ENCODE peak calls at places on chromosome 9, in four cellular contexts. U is GM12865, M is SK-N-SH, Y is A549. R is an unnamed sample.

GRCh38 chr9:100674419-100675122 is 96.7 kb downstream of the CAVIN4 start:
- DNase-seq in U (no peak), M (no peak), Y (no peak), R (no peak)

GRCh38 chr9:76218868-76219462 is 175.3 kb downstream of the RFK start:
- DNase-seq in U (no peak), M (no peak), Y (no peak), R (no peak)

GRCh38 chr9:92095236-92095635 is 20.0 kb downstream of the SPTLC1 start:
- DNase-seq in U (no peak), M (no peak), Y (no peak), R (no peak)

GRCh38 chr9:72356019-72356653 is 8.9 kb downstream of the ZFAND5 start:
- DNase-seq in U (no peak), M (peak), Y (peak), R (no peak)

GRCh38 chr9:84278131-84278530 is 62.4 kb downstream of the SLC28A3 start:
- DNase-seq in U (no peak), M (no peak), Y (no peak), R (no peak)

GRCh38 chr9:130267930-130268329 is 2.4 kb downstream of the HMCN2 start:
- DNase-seq in U (no peak), M (no peak), Y (no peak), R (no peak)

GRCh38 chr9:72526901-72527800 is 5.7 kb downstream of the TMC1 start:
- DNase-seq in U (peak), M (peak), Y (peak), R (peak)

GRCh38 chr9:4640027-4640426 is 22.1 kb upstream of the PLPP6 start:
- DNase-seq in U (peak), M (peak), Y (peak), R (no peak)

GRCh38 chr9:87350915-87351314 is 146.8 kb upstream of the DAPK1 start:
- DNase-seq in U (no peak), M (no peak), Y (no peak), R (no peak)

GRCh38 chr9:5947912-5948311 is 57.2 kb downstream of the MLANA start:
- DNase-seq in U (no peak), M (no peak), Y (no peak), R (no peak)

GRCh38 chr9:72363226-72363625 is 1.8 kb downstream of the ZFAND5 start:
- DNase-seq in U (no peak), M (no peak), Y (peak), R (no peak)

DNA sequence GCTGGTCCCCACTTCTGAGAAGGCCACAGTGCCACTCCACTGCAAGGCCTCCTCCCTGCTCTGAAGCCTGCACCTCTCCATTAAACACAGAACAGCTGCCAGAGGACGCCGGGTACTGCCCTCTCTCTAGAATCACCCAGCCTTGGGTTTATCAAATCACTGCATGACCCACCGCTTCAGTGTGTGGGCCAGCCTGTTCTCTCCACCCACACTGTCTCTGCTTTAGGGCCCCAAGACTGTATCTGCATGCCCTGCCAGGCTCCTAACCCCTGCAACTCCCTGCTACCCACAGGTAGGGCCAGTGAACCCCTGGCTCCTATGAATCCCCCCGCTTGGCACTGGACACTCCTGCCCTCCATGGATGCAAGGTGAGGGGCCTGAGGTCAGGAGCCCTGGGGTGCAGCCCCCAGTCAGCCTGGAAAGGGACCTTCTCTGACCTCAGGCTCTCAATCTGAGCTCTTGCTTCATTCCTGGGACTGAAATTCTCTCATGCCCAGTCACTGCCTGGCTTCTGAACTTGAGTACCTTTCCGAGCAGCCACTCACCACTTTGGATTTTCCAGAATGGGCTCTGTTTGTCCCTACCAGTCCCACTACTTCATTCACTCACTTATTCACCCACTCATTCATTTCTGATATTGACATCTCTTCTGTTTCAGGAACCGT is 206.3 kb downstream of the GABBR2 start:
- DNase-seq in U (no peak), M (no peak), Y (no peak), R (no peak)
- H3K4me3 ChIP-seq in U (no peak), M (no peak), Y (no peak), R (no peak)

GRCh38 chr9:96187108-96187695 is 114.8 kb downstream of the HSD17B3 start:
- DNase-seq in U (no peak), M (no peak), Y (no peak), R (no peak)

GRCh38 chr9:96189995-96190394 is 112.0 kb downstream of the HSD17B3 start:
- DNase-seq in U (no peak), M (no peak), Y (no peak), R (no peak)

GRCh38 chr9:96185518-96186156 is 116.3 kb downstream of the HSD17B3 start:
- DNase-seq in U (no peak), M (no peak), Y (no peak), R (no peak)

GRCh38 chr9:96183751-96184150 is 118.2 kb downstream of the HSD17B3 start:
- DNase-seq in U (no peak), M (no peak), Y (no peak), R (no peak)

DNA sequence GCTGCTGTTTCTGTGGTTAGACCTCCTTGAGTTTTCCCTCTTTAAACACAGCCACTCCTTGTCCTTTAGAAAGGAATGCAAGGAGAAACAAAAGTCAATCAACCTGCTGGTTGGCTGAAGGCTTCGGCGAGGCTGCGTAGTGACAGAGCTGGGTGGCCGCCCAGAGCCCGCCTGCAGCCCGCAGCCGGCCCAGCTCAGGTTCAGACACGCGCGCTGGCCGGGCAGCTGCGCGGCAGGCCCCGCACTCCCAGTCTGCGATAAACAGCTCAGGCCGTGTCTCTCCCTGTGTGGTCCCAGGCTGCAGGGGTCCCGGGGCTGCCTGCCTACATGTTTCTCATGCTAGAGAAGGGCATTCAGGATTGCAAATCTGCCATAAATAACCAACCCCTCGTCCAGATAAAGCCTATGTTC is 115.4 kb downstream of the HSD17B3 start:
- DNase-seq in U (no peak), M (no peak), Y (no peak), R (no peak)
- H3K4me3 ChIP-seq in U (no peak), M (no peak), Y (no peak), R (no peak)

GRCh38 chr9:37575511-37575914 is 667 bp downstream of the FBXO10 start:
- DNase-seq in U (peak), M (peak), Y (no peak), R (no peak)

GRCh38 chr9:37575921-37576721 is at the start of gene FBXO10:
- DNase-seq in U (peak), M (peak), Y (peak), R (peak)

GRCh38 chr9:37574241-37574721 is 1.9 kb downstream of the FBXO10 start:
- DNase-seq in U (no peak), M (peak), Y (no peak), R (no peak)

DNA sequence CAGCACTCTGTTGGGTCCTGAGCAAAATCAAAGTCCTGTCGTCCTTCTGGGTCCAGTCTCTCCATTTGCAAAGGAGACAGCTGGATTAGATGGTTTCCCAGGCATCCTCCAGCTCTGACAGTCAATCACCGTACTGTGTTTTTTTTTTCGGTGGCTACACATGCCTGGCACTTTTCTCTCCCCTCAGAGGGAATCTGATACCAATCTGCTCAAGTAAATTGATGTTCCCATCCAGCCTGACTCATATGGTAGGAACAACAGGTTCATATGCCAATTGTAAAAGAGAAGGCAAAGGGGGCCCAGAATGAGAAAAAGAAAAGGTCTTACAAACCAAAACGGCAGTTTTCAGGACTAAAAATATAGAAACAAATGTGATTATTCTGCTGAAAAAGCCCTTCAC is 1.2 kb downstream of the FBXO10 start:
- DNase-seq in U (no peak), M (peak), Y (no peak), R (no peak)
- H3K4me3 ChIP-seq in U (peak), M (peak), Y (peak), R (no peak)

GRCh38 chr9:128916204-128916603 is 4.6 kb upstream of the PHYHD1 start:
- DNase-seq in U (no peak), M (no peak), Y (no peak), R (no peak)
- H3K4me3 ChIP-seq in U (no peak), M (no peak), Y (no peak), R (no peak)

GRCh38 chr9:97849980-97850379 is 3.0 kb upstream of the FOXE1 start:
- DNase-seq in U (no peak), M (no peak), Y (no peak), R (no peak)

GRCh38 chr9:97848582-97849237 is 4.3 kb upstream of the FOXE1 start:
- DNase-seq in U (no peak), M (no peak), Y (no peak), R (peak)

GRCh38 chr9:97847474-97848236 is 5.4 kb upstream of the FOXE1 start:
- DNase-seq in U (no peak), M (no peak), Y (no peak), R (no peak)

GRCh38 chr9:97846347-97846746 is 6.7 kb upstream of the FOXE1 start:
- DNase-seq in U (no peak), M (no peak), Y (no peak), R (no peak)

GRCh38 chr9:97848237-97848581 is 4.8 kb upstream of the FOXE1 start:
- DNase-seq in U (no peak), M (peak), Y (no peak), R (no peak)
- H3K4me3 ChIP-seq in U (no peak), M (no peak), Y (no peak), R (no peak)

DNA sequence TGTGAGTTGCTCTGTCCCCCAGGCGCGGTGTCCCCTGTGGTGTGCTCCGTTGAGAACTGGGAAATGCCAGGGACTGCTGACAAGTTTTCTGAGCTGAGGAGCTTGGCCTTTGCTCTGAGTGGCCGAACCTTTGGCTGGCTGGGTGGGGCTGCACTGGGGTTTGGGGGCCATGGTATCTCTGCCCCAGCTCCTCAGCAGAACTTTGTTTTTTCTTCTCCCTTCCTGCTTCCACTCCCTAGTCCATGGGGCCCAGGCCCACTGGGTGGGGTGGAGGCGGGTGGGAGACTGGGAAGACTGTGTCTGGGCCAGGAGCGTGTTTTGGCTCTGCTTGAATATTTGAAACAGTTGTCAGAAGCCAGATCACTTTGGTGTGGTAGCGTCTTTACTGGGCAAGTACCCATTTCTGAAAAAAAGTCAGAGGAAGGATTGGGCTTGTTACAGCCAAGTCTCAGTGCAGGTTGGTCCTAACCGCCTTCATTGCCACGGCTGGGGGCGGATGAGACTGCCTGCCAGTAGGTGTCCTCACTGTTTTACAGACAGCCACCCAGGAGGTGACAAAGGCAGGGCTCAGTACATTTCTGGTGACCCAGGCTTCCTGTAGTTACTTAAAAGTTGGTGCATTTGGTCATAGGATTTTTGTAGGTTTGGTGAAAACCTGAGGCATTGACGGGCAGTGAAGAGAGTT is 92.7 kb downstream of the DAB2IP start:
- DNase-seq in U (peak), M (peak), Y (peak), R (peak)
- H3K4me3 ChIP-seq in U (no peak), M (peak), Y (peak), R (no peak)

GRCh38 chr9:122347348-122348287 is 23.2 kb upstream of the PTGS1 start:
- DNase-seq in U (no peak), M (no peak), Y (peak), R (no peak)
- H3K4me3 ChIP-seq in U (peak), M (peak), Y (peak), R (peak)

GRCh38 chr9:124017064-124017928 is 5.7 kb downstream of the LHX2 start:
- DNase-seq in U (no peak), M (peak), Y (no peak), R (no peak)
- H3K4me3 ChIP-seq in U (no peak), M (no peak), Y (no peak), R (peak)

R was measured in lower leg skin.